ENCODE peak calls at places on chromosome 15, in nine cellular contexts. One of them, this sample, is unnamed.

GRCh38 chr15:98823012-98823458 is 174.7 kb downstream of the IGF1R start:
- DNase-seq in colonic mucosa: no peak
- DNase-seq in PC-9: no peak
- DNase-seq in pancreas: no peak
- DNase-seq in H9: peak; percentile 83
- DNase-seq in PC-3: peak; percentile 78
- DNase-seq in endothelial cell of umbilical vein: peak; percentile 59
- DNase-seq in ovary: no peak
- DNase-seq in body of pancreas: no peak
- DNase-seq in this sample: no peak

GRCh38 chr15:35436422-35436821 is 109.5 kb downstream of the DPH6 start:
- DNase-seq in H9: no peak
- DNase-seq in endothelial cell of umbilical vein: no peak
- DNase-seq in pancreas: no peak
- DNase-seq in ovary: no peak
- DNase-seq in body of pancreas: no peak
- DNase-seq in PC-9: no peak
- DNase-seq in PC-3: no peak
- DNase-seq in colonic mucosa: no peak
- DNase-seq in this sample: no peak

GRCh38 chr15:66905954-66906353 is 159.4 kb upstream of the SMAD3 start:
- DNase-seq in ovary: no peak
- DNase-seq in H9: peak; percentile 33
- DNase-seq in PC-9: no peak
- DNase-seq in endothelial cell of umbilical vein: no peak
- DNase-seq in PC-3: no peak
- DNase-seq in colonic mucosa: no peak
- DNase-seq in body of pancreas: no peak
- DNase-seq in pancreas: no peak
- DNase-seq in this sample: no peak

GRCh38 chr15:64522226-64522823 is 61.9 kb downstream of the ZNF609 start:
- DNase-seq in body of pancreas: no peak
- DNase-seq in ovary: no peak
- DNase-seq in PC-9: no peak
- DNase-seq in H9: no peak
- DNase-seq in pancreas: no peak
- DNase-seq in endothelial cell of umbilical vein: no peak
- DNase-seq in colonic mucosa: no peak
- DNase-seq in PC-3: no peak
- DNase-seq in this sample: no peak

GRCh38 chr15:66617137-66618090 is 51.6 kb upstream of the LCTL start:
- DNase-seq in body of pancreas: peak; percentile 80
- DNase-seq in PC-9: peak; percentile 38
- DNase-seq in endothelial cell of umbilical vein: peak; percentile 97
- DNase-seq in pancreas: peak; percentile 47
- DNase-seq in colonic mucosa: peak; percentile 76
- DNase-seq in PC-3: peak; percentile 69
- DNase-seq in ovary: peak; percentile 40
- DNase-seq in H9: no peak
- DNase-seq in this sample: no peak

GRCh38 chr15:25501828-25502446 is 63.1 kb upstream of the UBE3A start:
- DNase-seq in PC-3: peak; percentile 61
- DNase-seq in pancreas: peak; percentile 21
- DNase-seq in endothelial cell of umbilical vein: peak; percentile 32
- DNase-seq in PC-9: no peak
- DNase-seq in ovary: no peak
- DNase-seq in colonic mucosa: no peak
- DNase-seq in H9: peak; percentile 45
- DNase-seq in body of pancreas: peak; percentile 22
- DNase-seq in this sample: peak; percentile 19

GRCh38 chr15:39801641-39802309 is 19.1 kb upstream of the FSIP1 start:
- DNase-seq in ovary: no peak
- DNase-seq in colonic mucosa: peak; percentile 32
- DNase-seq in PC-9: no peak
- DNase-seq in body of pancreas: peak; percentile 50
- DNase-seq in PC-3: peak; percentile 65
- DNase-seq in pancreas: peak; percentile 50
- DNase-seq in endothelial cell of umbilical vein: peak; percentile 14
- DNase-seq in H9: peak; percentile 57
- DNase-seq in this sample: peak; percentile 28

GRCh38 chr15:76056931-76057330 is 2.9 kb upstream of the TMEM266 start:
- DNase-seq in colonic mucosa: no peak
- DNase-seq in H9: no peak
- DNase-seq in ovary: no peak
- DNase-seq in endothelial cell of umbilical vein: no peak
- DNase-seq in body of pancreas: no peak
- DNase-seq in pancreas: no peak
- DNase-seq in PC-9: no peak
- DNase-seq in PC-3: peak; percentile 11
- DNase-seq in this sample: no peak

GRCh38 chr15:57019496-57020160 is 101.2 kb downstream of the TCF12 start:
- DNase-seq in H9: no peak
- DNase-seq in ovary: no peak
- DNase-seq in pancreas: no peak
- DNase-seq in body of pancreas: no peak
- DNase-seq in colonic mucosa: no peak
- DNase-seq in endothelial cell of umbilical vein: no peak
- DNase-seq in PC-3: no peak
- DNase-seq in PC-9: no peak
- DNase-seq in this sample: peak; percentile 26

GRCh38 chr15:84570164-84570692 is 30.6 kb upstream of the ZSCAN2 start:
- DNase-seq in PC-9: peak; percentile 34
- DNase-seq in body of pancreas: peak; percentile 53
- DNase-seq in endothelial cell of umbilical vein: no peak
- DNase-seq in PC-3: peak; percentile 36
- DNase-seq in pancreas: peak; percentile 49
- DNase-seq in colonic mucosa: peak; percentile 79
- DNase-seq in ovary: peak; percentile 49
- DNase-seq in H9: no peak
- DNase-seq in this sample: peak; percentile 41

GRCh38 chr15:56744701-56745683 is 11.7 kb upstream of the ZNF280D start:
- DNase-seq in H9: no peak
- DNase-seq in colonic mucosa: no peak
- DNase-seq in ovary: no peak
- DNase-seq in PC-3: no peak
- DNase-seq in body of pancreas: no peak
- DNase-seq in pancreas: no peak
- DNase-seq in endothelial cell of umbilical vein: no peak
- DNase-seq in PC-9: no peak
- DNase-seq in this sample: no peak

GRCh38 chr15:63369766-63370165 is 11.9 kb downstream of the CA12 start:
- DNase-seq in endothelial cell of umbilical vein: no peak
- DNase-seq in PC-9: no peak
- DNase-seq in colonic mucosa: no peak
- DNase-seq in pancreas: no peak
- DNase-seq in H9: no peak
- DNase-seq in body of pancreas: no peak
- DNase-seq in ovary: no peak
- DNase-seq in PC-3: no peak
- DNase-seq in this sample: no peak

GRCh38 chr15:72136170-72137051 is 18.2 kb downstream of the SENP8 start:
- DNase-seq in H9: no peak
- DNase-seq in pancreas: no peak
- DNase-seq in ovary: no peak
- DNase-seq in endothelial cell of umbilical vein: no peak
- DNase-seq in PC-9: no peak
- DNase-seq in PC-3: peak; percentile 30
- DNase-seq in body of pancreas: no peak
- DNase-seq in colonic mucosa: no peak
- DNase-seq in this sample: no peak

GRCh38 chr15:79853492-79854328 is 43.1 kb downstream of the MTHFS start:
- DNase-seq in pancreas: peak; percentile 78
- DNase-seq in H9: peak; percentile 74
- DNase-seq in PC-3: peak; percentile 90
- DNase-seq in PC-9: peak; percentile 45
- DNase-seq in endothelial cell of umbilical vein: peak; percentile 88
- DNase-seq in body of pancreas: peak; percentile 69
- DNase-seq in ovary: peak; percentile 39
- DNase-seq in colonic mucosa: peak; percentile 54
- DNase-seq in this sample: peak; percentile 91
- TF ChIP-seq CTCF in pancreas: peak; percentile 91
- TF ChIP-seq CTCF in H9: peak; percentile 97
- TF ChIP-seq CTCF in PC-3: peak; percentile 94
- TF ChIP-seq CTCF in PC-9: peak; percentile 83
- TF ChIP-seq CTCF in endothelial cell of umbilical vein: peak; percentile 93
- TF ChIP-seq CTCF in body of pancreas: peak; percentile 86
- TF ChIP-seq CTCF in ovary: peak; percentile 69
- TF ChIP-seq CTCF in colonic mucosa: peak; percentile 92
- TF ChIP-seq CTCF in this sample: peak; percentile 99

DNA sequence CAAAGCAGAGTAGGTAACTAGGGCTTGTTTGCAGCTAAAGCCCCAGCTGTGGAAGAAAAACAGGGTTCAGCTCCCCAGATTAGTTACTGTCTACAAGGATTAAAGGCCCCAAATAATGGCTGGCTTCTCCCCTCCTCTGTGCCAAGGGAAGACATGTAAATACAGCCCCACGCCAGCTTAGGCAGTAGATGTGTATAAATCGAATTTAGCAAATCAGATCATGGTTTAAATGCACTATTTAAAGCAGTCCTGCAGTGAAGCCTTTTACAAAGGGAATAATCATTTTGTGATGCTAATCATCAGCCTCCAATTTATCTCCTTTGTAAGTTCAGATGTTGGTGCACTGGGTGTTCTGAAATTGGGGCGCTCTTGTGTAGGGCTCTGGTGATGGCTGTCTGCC is 46.7 kb upstream of the POLG start:
- DNase-seq in PC-3: no peak
- DNase-seq in H9: no peak
- DNase-seq in ovary: no peak
- DNase-seq in body of pancreas: no peak
- DNase-seq in endothelial cell of umbilical vein: no peak
- DNase-seq in colonic mucosa: no peak
- DNase-seq in pancreas: no peak
- DNase-seq in PC-9: no peak
- DNase-seq in this sample: no peak
- H3K4me1 ChIP-seq in PC-3: peaks cover 67% of the 10 kb centered on the region
- H3K4me1 ChIP-seq in H9: no peaks in the 10 kb centered on the region
- H3K4me1 ChIP-seq in ovary: peaks cover 3% of the 10 kb centered on the region
- H3K4me1 ChIP-seq in body of pancreas: peaks cover 18% of the 10 kb centered on the region
- H3K4me1 ChIP-seq in endothelial cell of umbilical vein: peaks cover 4% of the 10 kb centered on the region
- H3K4me1 ChIP-seq in colonic mucosa: no peaks in the 10 kb centered on the region
- H3K4me1 ChIP-seq in pancreas: no peaks in the 10 kb centered on the region
- H3K4me1 ChIP-seq in PC-9: peaks cover 50% of the 10 kb centered on the region
- H3K4me1 ChIP-seq in this sample: peaks cover 11% of the 10 kb centered on the region

GRCh38 chr15:78397382-78397781 is 40.6 kb upstream of the IREB2 start:
- DNase-seq in endothelial cell of umbilical vein: no peak
- DNase-seq in ovary: no peak
- DNase-seq in pancreas: no peak
- DNase-seq in body of pancreas: no peak
- DNase-seq in PC-3: no peak
- DNase-seq in H9: no peak
- DNase-seq in PC-9: no peak
- DNase-seq in colonic mucosa: no peak
- DNase-seq in this sample: no peak
- TF ChIP-seq CTCF in endothelial cell of umbilical vein: no peak
- TF ChIP-seq CTCF in ovary: no peak
- TF ChIP-seq CTCF in pancreas: no peak
- TF ChIP-seq CTCF in body of pancreas: no peak
- TF ChIP-seq CTCF in PC-3: no peak
- TF ChIP-seq CTCF in H9: no peak
- TF ChIP-seq CTCF in PC-9: no peak
- TF ChIP-seq CTCF in colonic mucosa: no peak
- TF ChIP-seq CTCF in this sample: no peak

GRCh38 chr15:92920595-92921169 is 20.6 kb downstream of the CHD2 start:
- DNase-seq in H9: no peak
- DNase-seq in pancreas: no peak
- DNase-seq in colonic mucosa: no peak
- DNase-seq in PC-9: no peak
- DNase-seq in endothelial cell of umbilical vein: no peak
- DNase-seq in ovary: no peak
- DNase-seq in PC-3: peak; percentile 17
- DNase-seq in body of pancreas: no peak
- DNase-seq in this sample: no peak
- H3K4me1 ChIP-seq in H9: peaks cover 11% of the 10 kb centered on the region
- H3K4me1 ChIP-seq in pancreas: peaks cover 64% of the 10 kb centered on the region
- H3K4me1 ChIP-seq in colonic mucosa: peaks cover 25% of the 10 kb centered on the region
- H3K4me1 ChIP-seq in PC-9: peaks cover 74% of the 10 kb centered on the region
- H3K4me1 ChIP-seq in endothelial cell of umbilical vein: peaks cover 38% of the 10 kb centered on the region
- H3K4me1 ChIP-seq in ovary: peaks cover 16% of the 10 kb centered on the region
- H3K4me1 ChIP-seq in PC-3: peaks cover 70% of the 10 kb centered on the region
- H3K4me1 ChIP-seq in body of pancreas: peaks cover 77% of the 10 kb centered on the region
- H3K4me1 ChIP-seq in this sample: peaks cover 37% of the 10 kb centered on the region

DNA sequence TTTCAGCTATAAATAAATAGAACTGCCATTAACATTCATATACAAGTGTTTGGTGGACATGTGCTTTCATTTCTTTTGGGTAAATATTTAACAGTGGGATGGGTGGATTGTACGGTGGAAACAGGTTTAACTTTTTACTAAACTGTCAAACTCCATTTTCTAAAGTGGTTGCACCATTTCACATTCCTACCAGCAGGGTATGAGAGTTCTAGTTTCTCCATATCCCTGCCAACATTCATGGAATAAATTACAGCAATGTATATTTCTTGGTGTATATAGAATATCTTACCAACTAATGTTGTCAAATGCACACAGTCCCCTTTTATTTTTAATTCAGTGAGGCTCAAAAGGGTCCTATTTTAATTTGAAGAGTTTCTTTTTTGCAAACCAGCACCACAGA is 71.3 kb upstream of the CTXND1 start:
- DNase-seq in H9: no peak
- DNase-seq in PC-3: peak; percentile 11
- DNase-seq in colonic mucosa: no peak
- DNase-seq in body of pancreas: no peak
- DNase-seq in pancreas: no peak
- DNase-seq in ovary: no peak
- DNase-seq in endothelial cell of umbilical vein: no peak
- DNase-seq in PC-9: no peak
- DNase-seq in this sample: no peak
- TF ChIP-seq CTCF in H9: peak; percentile 54
- TF ChIP-seq CTCF in PC-3: peak; percentile 48
- TF ChIP-seq CTCF in colonic mucosa: no peak
- TF ChIP-seq CTCF in body of pancreas: no peak
- TF ChIP-seq CTCF in pancreas: no peak
- TF ChIP-seq CTCF in ovary: no peak
- TF ChIP-seq CTCF in endothelial cell of umbilical vein: no peak
- TF ChIP-seq CTCF in PC-9: peak; percentile 63
- TF ChIP-seq CTCF in this sample: peak; percentile 33

This sample was measured in cardiac muscle cell.